ENCODE peak calls at places on chromosomes 12 and 14, in six cellular contexts. D is RWPE1, T is choroid plexus epithelial cell, S is HTR-8/SVneo, R is M059J, U is C1 segment of cervical spinal cord. Z is an unnamed sample.

GRCh38 chr14:57317248-57317833 is 48.6 kb downstream of the AP5M1 start:
- DNase-seq in D (peak; percentile 71), T (peak; percentile 90), R (peak; percentile 72), U (peak; percentile 7), S (peak; percentile 90), Z (peak; percentile 62)

GRCh38 chr14:34692898-34693227 is 21.5 kb downstream of the CFL2 start:
- DNase-seq in T (no peak), D (no peak), R (no peak), S (no peak), U (no peak), Z (no peak)

GRCh38 chr14:67532998-67533753 is at the start of gene PLEKHH1:
- DNase-seq in R (peak; percentile 75), U (peak; percentile 56), T (peak; percentile 61), D (peak; percentile 76), S (peak; percentile 98), Z (peak; percentile 76)

GRCh38 chr12:94676011-94676709 is 25.8 kb upstream of the TMCC3 start:
- DNase-seq in U (no peak), T (peak; percentile 36), R (no peak), D (no peak), S (no peak), Z (no peak)

GRCh38 chr14:61461808-61462275 is 140.5 kb downstream of the PRKCH start:
- DNase-seq in S (peak; percentile 98), U (no peak), T (peak; percentile 89), R (peak; percentile 79), D (peak; percentile 63), Z (peak; percentile 77)

GRCh38 chr12:55760663-55761062 is 17.7 kb downstream of the GDF11 start:
- DNase-seq in D (no peak), R (no peak), T (no peak), S (no peak), U (no peak), Z (no peak)

GRCh38 chr12:109795023-109795422 is 38.2 kb downstream of the TRPV4 start:
- DNase-seq in U (no peak), S (no peak), T (peak; percentile 34), R (peak; percentile 36), D (peak; percentile 63), Z (peak; percentile 59)

GRCh38 chr14:60654303-60654925 is 5.1 kb upstream of the SIX1 start:
- DNase-seq in U (no peak), D (no peak), T (no peak), S (no peak), R (peak; percentile 48), Z (no peak)